ENCODE peak calls at places on chromosomes 5 and 9, in seven cellular contexts. T is astrocyte of the cerebellum, I is left lung, X is small intestine, C is pancreas, F is uterus, M is foreskin fibroblast. J is an unnamed sample.

GRCh38 chr9:101566904-101567724 is 27.7 kb downstream of the PPP3R2 start:
- DNase-seq in T (peak; percentile 19), I (no peak), X (peak; percentile 39), C (no peak), F (no peak), M (peak; percentile 29), J (no peak)

GRCh38 chr5:172878585-172879433 is 44.8 kb downstream of the ERGIC1 start:
- DNase-seq in T (no peak), I (peak; percentile 52), X (no peak), C (no peak), F (no peak), M (peak; percentile 76), J (no peak)

GRCh38 chr5:153641183-153641688 is 150.8 kb downstream of the GRIA1 start:
- DNase-seq in T (no peak), I (no peak), X (no peak), C (no peak), F (no peak), M (no peak), J (no peak)

GRCh38 chr9:10701906-10702305 is 89.1 kb upstream of the PTPRD start:
- DNase-seq in T (no peak), I (no peak), X (no peak), C (no peak), F (no peak), M (no peak), J (no peak)

GRCh38 chr5:163498886-163499285 is 6.5 kb upstream of the MAT2B start:
- DNase-seq in T (no peak), I (no peak), X (no peak), C (no peak), F (no peak), M (peak; percentile 56), J (no peak)

GRCh38 chr5:161314033-161314432 is 232.5 kb downstream of the GABRB2 start:
- DNase-seq in T (no peak), I (no peak), X (peak; percentile 1), C (no peak), F (no peak), M (no peak), J (no peak)

GRCh38 chr5:117892360-117892759 is 1096.0 kb downstream of the DTWD2 start:
- DNase-seq in T (no peak), I (no peak), X (no peak), C (no peak), F (no peak), M (no peak), J (no peak)

GRCh38 chr5:175516933-175517823 is 38.8 kb downstream of the SFXN1 start:
- DNase-seq in T (no peak), I (no peak), X (no peak), C (no peak), F (no peak), M (no peak), J (no peak)

GRCh38 chr9:113542016-113542415 is 78.5 kb downstream of the RGS3 start:
- DNase-seq in T (no peak), I (no peak), X (no peak), C (no peak), F (no peak), M (no peak), J (no peak)

GRCh38 chr9:120872775-120873502 is 4.0 kb downstream of the PHF19 start:
- DNase-seq in T (no peak), I (no peak), X (no peak), C (no peak), F (no peak), M (no peak), J (no peak)

GRCh38 chr5:79454043-79454442 is 59.9 kb downstream of the HOMER1 start:
- DNase-seq in T (no peak), I (no peak), X (no peak), C (no peak), F (no peak), M (no peak), J (no peak)

GRCh38 chr9:91856419-91856818 is 93.6 kb downstream of the ROR2 start:
- DNase-seq in T (no peak), I (no peak), X (no peak), C (no peak), F (no peak), M (no peak), J (no peak)

GRCh38 chr5:144202725-144203124 is 32.1 kb downstream of the KCTD16 start:
- DNase-seq in T (no peak), I (no peak), X (no peak), C (no peak), F (no peak), M (no peak), J (no peak)

GRCh38 chr5:138160706-138161105 is 17.7 kb downstream of the BRD8 start:
- DNase-seq in T (no peak), I (no peak), X (no peak), C (no peak), F (no peak), M (no peak), J (no peak)

GRCh38 chr5:130222638-130223037 is 318.4 kb downstream of the CHSY3 start:
- DNase-seq in T (peak; percentile 92), I (no peak), X (no peak), C (no peak), F (no peak), M (no peak), J (no peak)

GRCh38 chr5:26553079-26553478 is 485.3 kb downstream of the CDH9 start:
- DNase-seq in T (peak; percentile 95), I (no peak), X (no peak), C (no peak), F (no peak), M (no peak), J (no peak)

GRCh38 chr5:139765040-139765408 is 30.6 kb upstream of the PSD2 start:
- DNase-seq in T (no peak), I (no peak), X (no peak), C (no peak), F (no peak), M (no peak), J (no peak)
- H3K4me3 ChIP-seq in T (no peak overlapping the region), I (no peak overlapping the region), X (no peak overlapping the region), C (no peak overlapping the region), F (no peak overlapping the region), M (no peak overlapping the region), J (no peak overlapping the region)

GRCh38 chr5:55633574-55634203 is 78.4 kb downstream of the SLC38A9 start:
- DNase-seq in T (peak; percentile 74), I (no peak), X (no peak), C (peak; percentile 34), F (no peak), M (peak; percentile 24), J (peak; percentile 55)
- H3K4me3 ChIP-seq in T (no peak overlapping the region), I (no peak overlapping the region), X (no peak overlapping the region), C (no peak overlapping the region), F (no peak overlapping the region), M (no peak overlapping the region), J (no peak overlapping the region)

DNA sequence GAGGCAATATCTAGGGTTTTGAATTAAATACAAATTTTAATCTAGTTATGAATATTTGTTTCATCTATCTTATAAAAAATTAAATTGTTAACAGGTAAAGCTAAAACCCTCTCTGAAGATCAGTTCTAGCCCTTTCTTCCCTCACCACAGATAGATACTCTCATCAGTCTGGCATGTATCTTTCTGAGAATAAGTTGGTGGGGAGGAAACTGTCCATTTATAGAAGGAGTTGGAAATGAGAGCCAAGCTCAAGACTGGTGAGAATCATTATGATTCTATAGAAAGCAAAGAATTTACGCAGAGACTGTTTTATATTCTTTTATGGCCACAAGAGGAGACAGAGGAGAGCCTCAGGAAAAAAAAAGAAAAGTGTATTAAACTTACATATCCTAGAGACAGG is 59.0 kb downstream of the STARD4 start:
- DNase-seq in T (no peak), I (no peak), X (no peak), C (no peak), F (no peak), M (no peak), J (no peak)
- H3K4me3 ChIP-seq in T (no peak overlapping the region), I (no peak overlapping the region), X (no peak overlapping the region), C (no peak overlapping the region), F (no peak overlapping the region), M (no peak overlapping the region), J (no peak overlapping the region)

GRCh38 chr9:133353548-133353947 is 2.7 kb downstream of the SURF1 start:
- DNase-seq in T (no peak), I (peak; percentile 53), X (no peak), C (no peak), F (no peak), M (no peak), J (no peak)

GRCh38 chr9:133352635-133353340 is 3.5 kb downstream of the SURF1 start:
- DNase-seq in T (no peak), I (peak; percentile 27), X (no peak), C (no peak), F (no peak), M (no peak), J (no peak)

GRCh38 chr9:133356391-133357091 is at the start of the genes SURF1 and SURF2:
- DNase-seq in T (no peak), I (peak; percentile 99), X (peak; percentile 86), C (peak; percentile 92), F (peak; percentile 88), M (peak; percentile 81), J (peak; percentile 90)

GRCh38 chr9:133355881-133356357 is 368 bp downstream of the SURF1 start:
- DNase-seq in T (no peak), I (no peak), X (no peak), C (no peak), F (no peak), M (no peak), J (no peak)

GRCh38 chr9:133354766-133355165 is 1.5 kb downstream of the SURF1 start:
- DNase-seq in T (no peak), I (peak; percentile 16), X (no peak), C (no peak), F (no peak), M (no peak), J (no peak)
- H3K4me3 ChIP-seq in T (no peak overlapping the region), I (no peak overlapping the region), X (no peak overlapping the region), C (no peak overlapping the region), F (no peak overlapping the region), M (peak overlapping the region; percentile 92), J (no peak overlapping the region)

GRCh38 chr5:93247126-93247525 is 333.9 kb downstream of the NR2F1-AS1 start:
- DNase-seq in T (no peak), I (no peak), X (no peak), C (no peak), F (no peak), M (no peak), J (no peak)

GRCh38 chr5:93251347-93251746 is 329.7 kb downstream of the NR2F1-AS1 start:
- DNase-seq in T (no peak), I (no peak), X (no peak), C (no peak), F (no peak), M (no peak), J (no peak)

GRCh38 chr5:93250431-93250830 is 330.6 kb downstream of the NR2F1-AS1 start:
- DNase-seq in T (no peak), I (no peak), X (no peak), C (no peak), F (no peak), M (no peak), J (no peak)

GRCh38 chr5:93252165-93252564 is 328.9 kb downstream of the NR2F1-AS1 start:
- DNase-seq in T (no peak), I (no peak), X (no peak), C (no peak), F (no peak), M (no peak), J (no peak)

DNA sequence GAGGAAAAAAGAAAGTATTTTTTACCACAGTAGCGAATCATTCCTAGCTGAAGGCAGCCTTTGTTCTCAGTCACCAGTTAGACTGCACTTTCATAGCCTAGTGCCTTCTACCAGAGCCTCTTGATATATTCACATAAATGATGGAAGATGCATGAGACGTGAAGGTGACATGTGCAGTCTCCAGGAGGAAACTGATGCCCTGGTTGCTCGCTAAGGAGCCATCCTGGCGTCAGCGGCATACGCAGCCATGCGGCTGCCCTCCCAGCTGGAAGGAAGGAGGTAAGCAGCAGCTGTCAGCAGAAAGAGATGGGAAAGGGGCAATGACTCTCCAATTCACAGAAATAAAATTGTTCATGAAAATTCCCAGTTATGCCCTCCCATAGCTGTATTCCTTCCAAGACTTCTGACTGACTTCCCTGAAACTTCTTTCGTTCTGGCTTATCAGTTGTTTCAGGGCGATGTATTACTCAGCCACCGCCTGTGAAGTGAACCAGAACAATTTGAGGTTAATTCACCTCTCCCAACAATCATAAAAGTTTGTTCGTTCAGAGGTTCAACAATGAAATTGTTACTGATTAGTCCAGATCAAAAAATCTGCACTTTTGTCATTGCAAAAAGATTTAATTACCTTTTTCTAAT is 331.2 kb downstream of the NR2F1-AS1 start:
- DNase-seq in T (peak; percentile 42), I (no peak), X (no peak), C (no peak), F (no peak), M (no peak), J (no peak)
- H3K4me3 ChIP-seq in T (peak overlapping the region; percentile 21), I (no peak overlapping the region), X (no peak overlapping the region), C (peak overlapping the region; percentile 14), F (peak overlapping the region; percentile 34), M (no peak overlapping the region), J (no peak overlapping the region)